ENCODE peak calls at places on chromosomes 3 and 15, in four cellular contexts. G is pancreas, T is spleen, D is PC-3. E is an unnamed sample. For H3K9me3 and H3K36me3, the result is how much of the 10 kb centered on the place peaks cover.

GRCh38 chr15:40439461-40440299 is 1.1 kb upstream of the BAHD1 start:
- DNase-seq in G (peak), T (peak), D (peak), E (peak)

GRCh38 chr3:54988302-54989022 is 60.6 kb upstream of the LRTM1 start:
- DNase-seq in G (no peak), T (no peak), D (no peak), E (peak)

GRCh38 chr3:104537323-104537722 is 829.4 kb upstream of the ALCAM start:
- DNase-seq in G (no peak), T (no peak), D (no peak), E (no peak)

GRCh38 chr3:113696658-113697191 is 283 bp upstream of the USF3 start:
- DNase-seq in G (peak), T (peak), D (peak), E (peak)

GRCh38 chr3:61903931-61904657 is 342.7 kb downstream of the PTPRG start:
- DNase-seq in G (peak), T (no peak), D (no peak), E (peak)

GRCh38 chr3:61821823-61822251 is 260.5 kb downstream of the PTPRG start:
- DNase-seq in G (no peak), T (no peak), D (no peak), E (no peak)

GRCh38 chr3:189724366-189724765 is 93.2 kb downstream of the TP63 start:
- DNase-seq in G (no peak), T (no peak), D (no peak), E (no peak)

GRCh38 chr3:31307131-31307785 is 225.5 kb upstream of the STT3B start:
- DNase-seq in G (no peak), T (no peak), D (no peak), E (no peak)

GRCh38 chr15:45326280-45326679 is 52.1 kb downstream of the GATM start:
- DNase-seq in G (no peak), T (no peak), D (no peak), E (no peak)

GRCh38 chr15:68352401-68353062 is 75.0 kb downstream of the FEM1B start:
- DNase-seq in G (no peak), T (peak), D (peak), E (peak)

GRCh38 chr3:171829841-171830559 is 13.1 kb upstream of the TMEM212 start:
- DNase-seq in G (peak), T (peak), D (peak), E (peak)

GRCh38 chr15:53962646-53963561 is 15.3 kb upstream of the UNC13C start:
- DNase-seq in G (peak), T (no peak), D (peak), E (no peak)

GRCh38 chr15:58924326-58924725 is 9.2 kb downstream of the SLTM start:
- DNase-seq in G (no peak), T (no peak), D (no peak), E (no peak)

GRCh38 chr15:49620174-49620573 is 444 bp downstream of the FAM227B start:
- DNase-seq in G (no peak), T (no peak), D (peak), E (no peak)

GRCh38 chr3:184942735-184943134 is 130.8 kb downstream of the VPS8 start:
- DNase-seq in G (no peak), T (no peak), D (no peak), E (no peak)

GRCh38 chr15:40471105-40471777 is 457 bp downstream of the CHST14 start:
- DNase-seq in G (peak), T (peak), D (peak), E (no peak)

GRCh38 chr3:20482350-20482749 is 296.3 kb upstream of the SGO1 start:
- DNase-seq in G (no peak), T (no peak), D (no peak), E (no peak)

GRCh38 chr3:58565621-58566397 is 11.4 kb downstream of the FAM107A start:
- DNase-seq in G (no peak), T (no peak), D (no peak), E (no peak)

GRCh38 chr3:20809356-20809755 is 623.4 kb upstream of the SGO1 start:
- DNase-seq in G (no peak), T (no peak), D (no peak), E (no peak)

GRCh38 chr15:34436956-34437442 is 609 bp downstream of the GOLGA8A start:
- DNase-seq in G (no peak), T (peak), D (peak), E (peak)

GRCh38 chr15:73522011-73522410 is 79.0 kb downstream of the REC114 start:
- DNase-seq in G (no peak), T (no peak), D (no peak), E (no peak)

GRCh38 chr3:150293401-150294001 is 114.6 kb upstream of the TSC22D2 start:
- DNase-seq in G (no peak), T (no peak), D (peak), E (no peak)

GRCh38 chr3:72977060-72977459 is 19.6 kb upstream of the PPP4R2 start:
- DNase-seq in G (no peak), T (no peak), D (no peak), E (no peak)

GRCh38 chr15:85411992-85412538 is 31.7 kb downstream of the AKAP13 start:
- DNase-seq in G (no peak), T (no peak), D (peak), E (no peak)

DNA sequence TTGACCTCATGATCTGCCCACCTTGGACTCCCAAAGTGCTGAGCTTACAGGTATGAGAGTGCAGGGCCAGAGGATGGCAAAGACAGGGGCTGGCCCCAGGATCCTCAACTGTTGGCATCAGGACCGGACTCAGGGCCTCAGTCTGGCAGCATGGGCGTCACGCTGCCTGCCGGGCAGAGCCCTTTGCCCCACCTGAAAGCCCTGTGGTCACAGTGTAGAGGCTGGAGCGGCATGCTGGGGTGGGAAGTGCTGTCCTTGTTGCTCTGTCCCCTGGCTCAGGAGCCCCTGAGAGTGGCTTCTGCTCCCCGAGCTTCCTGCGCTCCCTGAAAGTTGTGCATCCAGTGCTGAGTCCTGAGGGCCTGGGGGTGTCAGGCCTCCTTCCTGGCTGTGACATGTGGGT is 147.1 kb downstream of the OR4M2 start:
- DNase-seq in G (no peak), T (peak), D (no peak), E (no peak)
- H3K9me3 ChIP-seq in G (under half), T (under half), D (under half), E (under half)

DNA sequence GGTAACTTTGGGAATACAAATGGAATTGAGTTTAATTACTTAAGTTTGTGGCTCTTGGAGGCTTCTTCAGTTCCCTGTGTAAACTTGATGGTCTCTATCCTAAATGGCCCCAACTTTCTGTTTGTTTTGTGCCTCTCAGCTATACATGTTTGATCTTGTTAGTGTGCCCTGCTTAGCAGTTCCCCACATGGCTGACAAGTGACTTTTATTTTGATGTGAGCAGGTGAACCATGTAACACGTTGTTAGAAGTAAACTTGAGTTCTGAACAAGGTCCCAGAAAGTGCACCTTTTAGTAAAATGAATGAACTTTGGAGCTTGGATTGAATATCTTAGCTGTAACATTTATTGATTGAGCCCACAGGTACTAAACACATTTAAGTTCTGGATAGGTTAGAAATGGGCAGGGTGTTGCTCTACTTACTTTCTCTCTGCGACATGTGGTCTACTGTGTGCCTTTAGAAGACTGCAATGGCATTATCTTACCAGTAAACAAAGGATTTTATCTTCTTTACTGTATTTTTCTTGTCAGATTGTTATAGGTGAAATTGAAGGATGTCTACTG is 4.5 kb downstream of the LSM3 start:
- DNase-seq in G (no peak), T (no peak), D (no peak), E (no peak)
- H3K36me3 ChIP-seq in G (under half), T (half or more), D (half or more), E (under half)

GRCh38 chr15:67076147-67076843 is 10.9 kb downstream of the SMAD3 start:
- DNase-seq in G (no peak), T (no peak), D (peak), E (peak)
- H3K4me3 ChIP-seq in G (no peak), T (no peak), D (no peak), E (no peak)

DNA sequence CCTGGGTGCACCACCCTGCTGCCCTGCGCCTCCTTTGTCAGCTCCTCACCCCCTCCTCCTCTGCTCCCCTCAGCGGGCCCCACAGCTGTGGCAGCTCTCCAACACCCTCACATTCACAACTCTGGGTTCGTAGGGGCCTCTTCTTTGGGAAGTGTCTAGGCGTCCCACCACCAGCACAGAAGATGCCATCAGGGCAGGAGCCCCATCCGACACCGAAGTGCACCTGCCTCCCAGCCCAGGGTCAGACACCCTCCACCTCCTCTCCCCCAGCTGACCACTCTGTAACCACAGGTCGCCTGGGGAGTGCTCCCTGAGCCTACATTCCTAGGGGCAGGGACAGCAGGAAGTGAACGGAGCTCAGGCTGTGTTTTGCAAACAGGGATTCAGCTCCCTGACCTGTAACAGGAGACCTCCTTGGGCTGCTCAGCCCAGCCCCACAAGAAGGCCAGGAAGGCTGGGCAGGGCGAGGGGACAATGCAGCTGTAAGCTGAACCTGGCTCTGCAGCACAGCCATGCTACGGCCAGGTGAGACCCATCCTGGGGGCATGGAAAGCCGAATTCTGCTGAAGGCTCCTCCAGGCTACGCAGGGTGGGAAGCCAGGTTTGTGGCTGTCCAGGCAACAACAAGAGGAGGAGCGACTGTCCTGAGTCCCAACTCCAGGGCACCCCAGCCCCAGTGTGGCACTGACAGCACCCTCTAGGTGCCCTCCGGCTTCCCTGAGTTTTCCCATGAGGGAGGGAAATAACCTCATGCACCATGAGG is 269.0 kb downstream of the GOLGA6L6 start:
- DNase-seq in G (no peak), T (peak), D (no peak), E (no peak)
- H3K9me3 ChIP-seq in G (under half), T (under half), D (under half), E (under half)

GRCh38 chr3:126469479-126469878 is 6.2 kb downstream of the ZXDC start:
- DNase-seq in G (no peak), T (peak), D (no peak), E (no peak)
- H3K36me3 ChIP-seq in G (under half), T (half or more), D (under half), E (half or more)

DNA sequence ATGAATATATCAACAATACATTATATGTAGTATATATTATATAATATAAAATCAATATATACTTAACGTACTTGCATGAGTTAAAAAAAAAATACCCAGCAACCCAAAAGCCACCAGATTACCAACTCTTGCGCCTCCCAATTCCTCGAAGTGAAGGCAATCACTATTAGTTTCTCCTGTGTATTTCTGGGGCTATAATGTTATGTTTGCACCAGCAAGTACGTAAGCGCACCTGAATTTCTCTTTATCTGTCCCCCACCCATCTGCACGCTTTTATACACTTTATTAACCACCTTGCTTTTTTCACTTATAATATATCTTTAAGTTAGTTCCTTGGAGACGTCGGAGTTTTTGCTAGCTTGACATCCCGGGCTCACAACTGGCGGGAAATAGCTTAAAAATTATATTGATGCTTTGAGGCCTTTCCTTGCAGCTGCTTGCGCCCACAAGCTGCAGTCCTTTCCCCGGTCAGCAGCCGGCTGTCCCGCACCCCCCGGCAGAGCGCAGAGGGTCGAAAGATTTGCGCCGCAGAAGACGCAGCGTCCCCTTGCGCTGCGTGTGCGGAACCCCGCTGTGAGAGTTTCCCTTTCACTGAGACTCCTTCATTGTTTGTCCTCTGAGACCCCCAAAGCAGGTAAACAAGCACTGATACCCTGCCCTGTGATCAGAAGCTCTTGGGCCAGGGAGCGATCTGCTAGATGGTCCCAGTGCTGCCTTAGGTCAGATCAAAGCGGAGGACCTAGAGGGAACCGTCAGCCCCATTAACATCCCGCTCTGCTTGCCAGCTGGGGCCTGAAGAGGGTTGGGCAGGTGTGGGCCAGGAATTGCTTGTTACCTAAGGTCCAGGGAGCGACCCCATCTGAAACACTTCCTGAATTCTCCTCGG is 8.9 kb upstream of the EOMES start:
- DNase-seq in G (no peak), T (no peak), D (no peak), E (no peak)
- H3K4me3 ChIP-seq in G (no peak), T (no peak), D (no peak), E (no peak)

DNA sequence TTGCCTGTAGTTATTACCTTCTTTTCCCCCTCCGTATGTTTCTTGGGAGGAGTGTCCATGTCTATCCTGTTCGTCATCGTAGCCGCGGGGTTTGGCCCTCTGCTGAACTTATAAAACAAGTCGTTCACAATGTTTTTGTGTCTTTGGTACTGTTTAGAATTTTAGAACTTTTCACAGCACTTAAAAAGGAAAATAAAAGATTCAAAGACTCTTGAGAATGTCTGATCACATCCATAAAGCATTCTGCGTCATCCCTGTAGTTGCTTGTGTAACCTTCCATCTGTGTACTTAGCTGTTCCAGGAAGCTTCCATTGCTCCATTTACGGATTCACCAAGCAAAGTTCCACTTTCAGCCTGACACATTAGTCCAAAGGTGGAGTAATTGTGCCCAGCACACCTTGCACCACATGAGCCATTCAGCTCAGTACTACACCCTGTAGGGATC is 677.1 kb upstream of the NR2F2 start:
- DNase-seq in G (no peak), T (no peak), D (no peak), E (no peak)
- H3K9me3 ChIP-seq in G (under half), T (under half), D (under half), E (under half)

GRCh38 chr3:49706456-49707112 is 12.9 kb downstream of the AMIGO3 start:
- DNase-seq in G (no peak), T (no peak), D (no peak), E (no peak)
- H3K36me3 ChIP-seq in G (under half), T (under half), D (under half), E (under half)